ENCODE peak calls at places on chromosomes 3 and 15, in five cellular contexts. One of them, this sample, is unnamed.

GRCh38 chr3:161336661-161337060 is 34.7 kb downstream of the SPTSSB start:
- DNase-seq in NCI-H187 treated with DMSO at 0.1 percent for 48 hours: no peak
- DNase-seq in A549: no peak
- DNase-seq in mucosa of gallbladder: no peak
- DNase-seq in activated T-cell treated with anti-CD3 and anti-CD28 coated beads, Interleukin-2, amount 50 U/mL, for 72 hours: no peak
- DNase-seq in this sample: no peak

GRCh38 chr15:58447244-58448010 is 15.6 kb downstream of the LIPC start:
- DNase-seq in activated T-cell treated with anti-CD3 and anti-CD28 coated beads, Interleukin-2, amount 50 U/mL, for 72 hours: no peak
- DNase-seq in A549: no peak
- DNase-seq in mucosa of gallbladder: no peak
- DNase-seq in NCI-H187 treated with DMSO at 0.1 percent for 48 hours: no peak
- DNase-seq in this sample: no peak

GRCh38 chr3:187114511-187114910 is 24.8 kb downstream of the RPL39L start:
- DNase-seq in NCI-H187 treated with DMSO at 0.1 percent for 48 hours: no peak
- DNase-seq in activated T-cell treated with anti-CD3 and anti-CD28 coated beads, Interleukin-2, amount 50 U/mL, for 72 hours: no peak
- DNase-seq in A549: no peak
- DNase-seq in mucosa of gallbladder: no peak
- DNase-seq in this sample: no peak

GRCh38 chr3:177154733-177155132 is 42.5 kb downstream of the TBL1XR1 start:
- DNase-seq in NCI-H187 treated with DMSO at 0.1 percent for 48 hours: no peak
- DNase-seq in A549: no peak
- DNase-seq in activated T-cell treated with anti-CD3 and anti-CD28 coated beads, Interleukin-2, amount 50 U/mL, for 72 hours: no peak
- DNase-seq in mucosa of gallbladder: no peak
- DNase-seq in this sample: no peak

GRCh38 chr3:112794622-112795172 is 52.0 kb downstream of the CD200R1L start:
- DNase-seq in mucosa of gallbladder: no peak
- DNase-seq in NCI-H187 treated with DMSO at 0.1 percent for 48 hours: no peak
- DNase-seq in A549: no peak
- DNase-seq in activated T-cell treated with anti-CD3 and anti-CD28 coated beads, Interleukin-2, amount 50 U/mL, for 72 hours: no peak
- DNase-seq in this sample: no peak

GRCh38 chr3:88807471-88808090 is 299.8 kb upstream of the EPHA3 start:
- DNase-seq in A549: no peak
- DNase-seq in mucosa of gallbladder: no peak
- DNase-seq in activated T-cell treated with anti-CD3 and anti-CD28 coated beads, Interleukin-2, amount 50 U/mL, for 72 hours: no peak
- DNase-seq in NCI-H187 treated with DMSO at 0.1 percent for 48 hours: no peak
- DNase-seq in this sample: no peak

GRCh38 chr3:153667341-153667740 is 453.8 kb upstream of the ARHGEF26 start:
- DNase-seq in mucosa of gallbladder: no peak
- DNase-seq in activated T-cell treated with anti-CD3 and anti-CD28 coated beads, Interleukin-2, amount 50 U/mL, for 72 hours: no peak
- DNase-seq in NCI-H187 treated with DMSO at 0.1 percent for 48 hours: no peak
- DNase-seq in A549: no peak
- DNase-seq in this sample: no peak

GRCh38 chr15:62059108-62059817 is 984 bp downstream of the VPS13C start:
- DNase-seq in activated T-cell treated with anti-CD3 and anti-CD28 coated beads, Interleukin-2, amount 50 U/mL, for 72 hours: no peak
- DNase-seq in mucosa of gallbladder: no peak
- DNase-seq in NCI-H187 treated with DMSO at 0.1 percent for 48 hours: no peak
- DNase-seq in A549: peak
- DNase-seq in this sample: no peak

GRCh38 chr3:171551296-171551695 is 91.1 kb upstream of the TNIK start:
- DNase-seq in activated T-cell treated with anti-CD3 and anti-CD28 coated beads, Interleukin-2, amount 50 U/mL, for 72 hours: no peak
- DNase-seq in A549: no peak
- DNase-seq in mucosa of gallbladder: no peak
- DNase-seq in NCI-H187 treated with DMSO at 0.1 percent for 48 hours: no peak
- DNase-seq in this sample: no peak

GRCh38 chr3:84904819-84905555 is 53.8 kb upstream of the CADM2 start:
- DNase-seq in mucosa of gallbladder: no peak
- DNase-seq in NCI-H187 treated with DMSO at 0.1 percent for 48 hours: no peak
- DNase-seq in activated T-cell treated with anti-CD3 and anti-CD28 coated beads, Interleukin-2, amount 50 U/mL, for 72 hours: no peak
- DNase-seq in A549: no peak
- DNase-seq in this sample: no peak

GRCh38 chr3:187211532-187212274 is 14.4 kb downstream of the RTP1 start:
- DNase-seq in NCI-H187 treated with DMSO at 0.1 percent for 48 hours: no peak
- DNase-seq in A549: no peak
- DNase-seq in activated T-cell treated with anti-CD3 and anti-CD28 coated beads, Interleukin-2, amount 50 U/mL, for 72 hours: no peak
- DNase-seq in mucosa of gallbladder: no peak
- DNase-seq in this sample: no peak

GRCh38 chr15:101023501-101024110 is 104.4 kb downstream of the LRRK1 start:
- DNase-seq in A549: no peak
- DNase-seq in NCI-H187 treated with DMSO at 0.1 percent for 48 hours: no peak
- DNase-seq in mucosa of gallbladder: peak
- DNase-seq in activated T-cell treated with anti-CD3 and anti-CD28 coated beads, Interleukin-2, amount 50 U/mL, for 72 hours: no peak
- DNase-seq in this sample: no peak

GRCh38 chr3:101963902-101964362 is 114.6 kb downstream of the NFKBIZ start:
- DNase-seq in mucosa of gallbladder: no peak
- DNase-seq in activated T-cell treated with anti-CD3 and anti-CD28 coated beads, Interleukin-2, amount 50 U/mL, for 72 hours: peak
- DNase-seq in NCI-H187 treated with DMSO at 0.1 percent for 48 hours: no peak
- DNase-seq in A549: no peak
- DNase-seq in this sample: no peak

GRCh38 chr3:138365991-138366759 is 17.8 kb downstream of the MRAS start:
- DNase-seq in mucosa of gallbladder: no peak
- DNase-seq in NCI-H187 treated with DMSO at 0.1 percent for 48 hours: no peak
- DNase-seq in A549: no peak
- DNase-seq in activated T-cell treated with anti-CD3 and anti-CD28 coated beads, Interleukin-2, amount 50 U/mL, for 72 hours: no peak
- DNase-seq in this sample: no peak

GRCh38 chr3:13301295-13301987 is 118.7 kb downstream of the NUP210 start:
- DNase-seq in mucosa of gallbladder: no peak
- DNase-seq in A549: peak
- DNase-seq in activated T-cell treated with anti-CD3 and anti-CD28 coated beads, Interleukin-2, amount 50 U/mL, for 72 hours: peak
- DNase-seq in NCI-H187 treated with DMSO at 0.1 percent for 48 hours: no peak
- DNase-seq in this sample: no peak

GRCh38 chr15:36334059-36334458 is 245.4 kb upstream of the CDIN1 start:
- DNase-seq in mucosa of gallbladder: no peak
- DNase-seq in activated T-cell treated with anti-CD3 and anti-CD28 coated beads, Interleukin-2, amount 50 U/mL, for 72 hours: no peak
- DNase-seq in A549: no peak
- DNase-seq in NCI-H187 treated with DMSO at 0.1 percent for 48 hours: no peak
- DNase-seq in this sample: no peak

GRCh38 chr15:72197460-72198409 is at the start of gene GRAMD2A:
- DNase-seq in NCI-H187 treated with DMSO at 0.1 percent for 48 hours: no peak
- DNase-seq in mucosa of gallbladder: no peak
- DNase-seq in activated T-cell treated with anti-CD3 and anti-CD28 coated beads, Interleukin-2, amount 50 U/mL, for 72 hours: peak
- DNase-seq in A549: no peak
- DNase-seq in this sample: no peak

GRCh38 chr15:47461560-47462175 is 255.6 kb upstream of the SEMA6D start:
- DNase-seq in activated T-cell treated with anti-CD3 and anti-CD28 coated beads, Interleukin-2, amount 50 U/mL, for 72 hours: no peak
- DNase-seq in A549: no peak
- DNase-seq in NCI-H187 treated with DMSO at 0.1 percent for 48 hours: no peak
- DNase-seq in mucosa of gallbladder: no peak
- DNase-seq in this sample: no peak

GRCh38 chr3:5466752-5467151 is 279.2 kb downstream of the EDEM1 start:
- DNase-seq in NCI-H187 treated with DMSO at 0.1 percent for 48 hours: no peak
- DNase-seq in mucosa of gallbladder: no peak
- DNase-seq in activated T-cell treated with anti-CD3 and anti-CD28 coated beads, Interleukin-2, amount 50 U/mL, for 72 hours: no peak
- DNase-seq in A549: no peak
- DNase-seq in this sample: no peak

GRCh38 chr15:45457641-45458539 is 64.7 kb downstream of the SLC30A4 start:
- DNase-seq in activated T-cell treated with anti-CD3 and anti-CD28 coated beads, Interleukin-2, amount 50 U/mL, for 72 hours: peak
- DNase-seq in A549: peak
- DNase-seq in NCI-H187 treated with DMSO at 0.1 percent for 48 hours: peak
- DNase-seq in mucosa of gallbladder: peak
- DNase-seq in this sample: peak

GRCh38 chr3:108071394-108071793 is 19.4 kb downstream of the CD47 start:
- DNase-seq in NCI-H187 treated with DMSO at 0.1 percent for 48 hours: no peak
- DNase-seq in mucosa of gallbladder: no peak
- DNase-seq in activated T-cell treated with anti-CD3 and anti-CD28 coated beads, Interleukin-2, amount 50 U/mL, for 72 hours: no peak
- DNase-seq in A549: no peak
- DNase-seq in this sample: no peak

GRCh38 chr15:80611543-80612080 is 83.5 kb upstream of the ABHD17C start:
- DNase-seq in activated T-cell treated with anti-CD3 and anti-CD28 coated beads, Interleukin-2, amount 50 U/mL, for 72 hours: no peak
- DNase-seq in NCI-H187 treated with DMSO at 0.1 percent for 48 hours: no peak
- DNase-seq in A549: no peak
- DNase-seq in mucosa of gallbladder: no peak
- DNase-seq in this sample: no peak

GRCh38 chr3:132343018-132343612 is 25.9 kb downstream of the ACP3 start:
- DNase-seq in mucosa of gallbladder: peak
- DNase-seq in NCI-H187 treated with DMSO at 0.1 percent for 48 hours: peak
- DNase-seq in A549: peak
- DNase-seq in activated T-cell treated with anti-CD3 and anti-CD28 coated beads, Interleukin-2, amount 50 U/mL, for 72 hours: peak
- DNase-seq in this sample: peak

GRCh38 chr15:43769584-43770228 is 7.1 kb downstream of the ELL3 start:
- DNase-seq in mucosa of gallbladder: peak
- DNase-seq in A549: peak
- DNase-seq in activated T-cell treated with anti-CD3 and anti-CD28 coated beads, Interleukin-2, amount 50 U/mL, for 72 hours: peak
- DNase-seq in NCI-H187 treated with DMSO at 0.1 percent for 48 hours: no peak
- DNase-seq in this sample: peak

GRCh38 chr15:85772668-85773067 is 22.1 kb downstream of the KLHL25 start:
- DNase-seq in mucosa of gallbladder: peak
- DNase-seq in NCI-H187 treated with DMSO at 0.1 percent for 48 hours: no peak
- DNase-seq in A549: no peak
- DNase-seq in activated T-cell treated with anti-CD3 and anti-CD28 coated beads, Interleukin-2, amount 50 U/mL, for 72 hours: no peak
- DNase-seq in this sample: no peak

GRCh38 chr15:68261241-68261640 is 16.3 kb upstream of the FEM1B start:
- DNase-seq in mucosa of gallbladder: no peak
- DNase-seq in NCI-H187 treated with DMSO at 0.1 percent for 48 hours: no peak
- DNase-seq in activated T-cell treated with anti-CD3 and anti-CD28 coated beads, Interleukin-2, amount 50 U/mL, for 72 hours: no peak
- DNase-seq in A549: no peak
- DNase-seq in this sample: no peak

GRCh38 chr15:51751687-51752683 is 588 bp downstream of the TMOD2 start:
- DNase-seq in A549: peak
- DNase-seq in NCI-H187 treated with DMSO at 0.1 percent for 48 hours: no peak
- DNase-seq in mucosa of gallbladder: no peak
- DNase-seq in activated T-cell treated with anti-CD3 and anti-CD28 coated beads, Interleukin-2, amount 50 U/mL, for 72 hours: peak
- DNase-seq in this sample: peak

GRCh38 chr15:45102226-45102625 is 11.7 kb downstream of the DUOX2 start:
- DNase-seq in mucosa of gallbladder: no peak
- DNase-seq in activated T-cell treated with anti-CD3 and anti-CD28 coated beads, Interleukin-2, amount 50 U/mL, for 72 hours: no peak
- DNase-seq in NCI-H187 treated with DMSO at 0.1 percent for 48 hours: no peak
- DNase-seq in A549: no peak
- DNase-seq in this sample: peak

GRCh38 chr3:126961191-126961790 is 21.6 kb upstream of the PLXNA1 start:
- DNase-seq in A549: no peak
- DNase-seq in NCI-H187 treated with DMSO at 0.1 percent for 48 hours: no peak
- DNase-seq in mucosa of gallbladder: no peak
- DNase-seq in activated T-cell treated with anti-CD3 and anti-CD28 coated beads, Interleukin-2, amount 50 U/mL, for 72 hours: no peak
- DNase-seq in this sample: peak

GRCh38 chr3:130316164-130316563 is 29.3 kb upstream of the COL6A5 start:
- DNase-seq in NCI-H187 treated with DMSO at 0.1 percent for 48 hours: no peak
- DNase-seq in mucosa of gallbladder: peak
- DNase-seq in activated T-cell treated with anti-CD3 and anti-CD28 coated beads, Interleukin-2, amount 50 U/mL, for 72 hours: no peak
- DNase-seq in A549: no peak
- DNase-seq in this sample: no peak

GRCh38 chr3:100189444-100189964 is 71.3 kb upstream of the TBC1D23 start:
- DNase-seq in A549: no peak
- DNase-seq in NCI-H187 treated with DMSO at 0.1 percent for 48 hours: no peak
- DNase-seq in activated T-cell treated with anti-CD3 and anti-CD28 coated beads, Interleukin-2, amount 50 U/mL, for 72 hours: no peak
- DNase-seq in mucosa of gallbladder: no peak
- DNase-seq in this sample: no peak

GRCh38 chr3:50649451-50649931 is 25.2 kb upstream of the DOCK3 start:
- DNase-seq in NCI-H187 treated with DMSO at 0.1 percent for 48 hours: no peak
- DNase-seq in activated T-cell treated with anti-CD3 and anti-CD28 coated beads, Interleukin-2, amount 50 U/mL, for 72 hours: no peak
- DNase-seq in A549: no peak
- DNase-seq in mucosa of gallbladder: no peak
- DNase-seq in this sample: no peak

GRCh38 chr3:59483191-59483590 is 433.4 kb upstream of the CFAP20DC start:
- DNase-seq in NCI-H187 treated with DMSO at 0.1 percent for 48 hours: no peak
- DNase-seq in A549: no peak
- DNase-seq in activated T-cell treated with anti-CD3 and anti-CD28 coated beads, Interleukin-2, amount 50 U/mL, for 72 hours: peak
- DNase-seq in mucosa of gallbladder: no peak
- DNase-seq in this sample: no peak

GRCh38 chr3:13378155-13378554 is 42.0 kb downstream of the NUP210 start:
- DNase-seq in A549: no peak
- DNase-seq in NCI-H187 treated with DMSO at 0.1 percent for 48 hours: no peak
- DNase-seq in activated T-cell treated with anti-CD3 and anti-CD28 coated beads, Interleukin-2, amount 50 U/mL, for 72 hours: no peak
- DNase-seq in mucosa of gallbladder: no peak
- DNase-seq in this sample: no peak

GRCh38 chr3:105933871-105934270 is 65.1 kb upstream of the CBLB start:
- DNase-seq in activated T-cell treated with anti-CD3 and anti-CD28 coated beads, Interleukin-2, amount 50 U/mL, for 72 hours: no peak
- DNase-seq in A549: no peak
- DNase-seq in NCI-H187 treated with DMSO at 0.1 percent for 48 hours: no peak
- DNase-seq in mucosa of gallbladder: no peak
- DNase-seq in this sample: no peak

GRCh38 chr3:85312326-85312725 is 353.5 kb downstream of the CADM2 start:
- DNase-seq in A549: no peak
- DNase-seq in mucosa of gallbladder: no peak
- DNase-seq in activated T-cell treated with anti-CD3 and anti-CD28 coated beads, Interleukin-2, amount 50 U/mL, for 72 hours: no peak
- DNase-seq in NCI-H187 treated with DMSO at 0.1 percent for 48 hours: no peak
- DNase-seq in this sample: no peak

GRCh38 chr3:14280326-14280725 is 101.7 kb downstream of the LSM3 start:
- DNase-seq in NCI-H187 treated with DMSO at 0.1 percent for 48 hours: no peak
- DNase-seq in A549: no peak
- DNase-seq in mucosa of gallbladder: no peak
- DNase-seq in activated T-cell treated with anti-CD3 and anti-CD28 coated beads, Interleukin-2, amount 50 U/mL, for 72 hours: no peak
- DNase-seq in this sample: no peak

GRCh38 chr15:22811640-22812039 is 25.2 kb downstream of the NIPA1 start:
- DNase-seq in A549: peak
- DNase-seq in activated T-cell treated with anti-CD3 and anti-CD28 coated beads, Interleukin-2, amount 50 U/mL, for 72 hours: no peak
- DNase-seq in mucosa of gallbladder: peak
- DNase-seq in NCI-H187 treated with DMSO at 0.1 percent for 48 hours: no peak
- DNase-seq in this sample: peak

GRCh38 chr3:49841126-49841525 is 15.2 kb downstream of the TRAIP start:
- DNase-seq in activated T-cell treated with anti-CD3 and anti-CD28 coated beads, Interleukin-2, amount 50 U/mL, for 72 hours: peak
- DNase-seq in mucosa of gallbladder: no peak
- DNase-seq in A549: no peak
- DNase-seq in NCI-H187 treated with DMSO at 0.1 percent for 48 hours: no peak
- DNase-seq in this sample: no peak

GRCh38 chr15:50828610-50829206 is 63.2 kb upstream of the SPPL2A start:
- DNase-seq in mucosa of gallbladder: peak
- DNase-seq in activated T-cell treated with anti-CD3 and anti-CD28 coated beads, Interleukin-2, amount 50 U/mL, for 72 hours: no peak
- DNase-seq in A549: peak
- DNase-seq in NCI-H187 treated with DMSO at 0.1 percent for 48 hours: no peak
- DNase-seq in this sample: no peak